ENCODE peak calls at places on chromosomes 16 and 17, in six cellular contexts. P is astrocyte of the spinal cord, F is A549, C is uterus, E is fibroblast of pulmonary artery, J is tibial nerve. H is an unnamed sample.

GRCh38 chr17:16288860-16289571 is 64.3 kb downstream of the CENPV start:
- DNase-seq in F (peak; percentile 57), P (no peak), C (no peak), J (no peak), E (no peak), H (no peak)

GRCh38 chr17:73255671-73256181 is 6.0 kb downstream of the CPSF4L start:
- DNase-seq in C (peak; percentile 62), P (peak; percentile 36), F (peak; percentile 62), J (no peak), E (peak; percentile 37), H (peak; percentile 12)

GRCh38 chr17:66994943-66995535 is 30.5 kb downstream of the CACNG4 start:
- DNase-seq in E (no peak), C (no peak), J (no peak), P (no peak), F (no peak), H (no peak)

GRCh38 chr17:9177212-9177611 is 155.9 kb downstream of the NTN1 start:
- DNase-seq in F (no peak), J (peak; percentile 62), C (peak; percentile 23), P (no peak), E (no peak), H (no peak)

GRCh38 chr16:73068546-73069401 is 20.8 kb upstream of the ZFHX3 start:
- DNase-seq in E (peak; percentile 97), F (peak; percentile 89), C (peak; percentile 62), J (peak; percentile 61), P (peak; percentile 95), H (peak; percentile 92)

GRCh38 chr17:76968707-76969597 is 100.7 kb downstream of the MGAT5B start:
- DNase-seq in J (no peak), E (no peak), F (no peak), P (peak; percentile 26), C (no peak), H (no peak)

GRCh38 chr16:26987631-26988030 is 79.1 kb upstream of the C16orf82 start:
- DNase-seq in E (peak; percentile 51), J (no peak), C (no peak), F (no peak), P (peak; percentile 88), H (peak; percentile 84)

GRCh38 chr16:85157813-85158701 is 45.8 kb upstream of the CIBAR2 start:
- DNase-seq in P (no peak), F (no peak), E (no peak), J (no peak), C (no peak), H (peak; percentile 35)

GRCh38 chr17:58328195-58329034 is at the start of gene TSPOAP1:
- DNase-seq in J (no peak), F (no peak), P (no peak), C (no peak), E (no peak), H (no peak)

GRCh38 chr16:55263271-55264250 is 60.4 kb upstream of the IRX6 start:
- DNase-seq in J (no peak), C (no peak), P (no peak), E (no peak), F (no peak), H (no peak)

GRCh38 chr16:10988164-10988803 is 43.9 kb downstream of the CLEC16A start:
- DNase-seq in C (no peak), J (no peak), E (no peak), P (no peak), F (no peak), H (no peak)

GRCh38 chr17:40553694-40554534 is 11.4 kb downstream of the CCR7 start:
- DNase-seq in C (peak; percentile 77), F (no peak), P (peak; percentile 62), E (peak; percentile 78), J (peak; percentile 66), H (peak; percentile 91)
- H3K4me3 ChIP-seq in C (no peak overlapping the region), F (no peak overlapping the region), P (no peak overlapping the region), E (no peak overlapping the region), J (peak overlapping the region; percentile 21), H (peak overlapping the region; percentile 38)

GRCh38 chr17:50364715-50365114 is 8.3 kb downstream of the MRPL27 start:
- DNase-seq in C (no peak), F (no peak), P (peak; percentile 31), J (no peak), E (peak; percentile 41), H (peak; percentile 48)
- TF ChIP-seq CTCF in C (no peak), F (no peak), P (peak; percentile 38), J (no peak), E (no peak), H (peak; percentile 24)

DNA sequence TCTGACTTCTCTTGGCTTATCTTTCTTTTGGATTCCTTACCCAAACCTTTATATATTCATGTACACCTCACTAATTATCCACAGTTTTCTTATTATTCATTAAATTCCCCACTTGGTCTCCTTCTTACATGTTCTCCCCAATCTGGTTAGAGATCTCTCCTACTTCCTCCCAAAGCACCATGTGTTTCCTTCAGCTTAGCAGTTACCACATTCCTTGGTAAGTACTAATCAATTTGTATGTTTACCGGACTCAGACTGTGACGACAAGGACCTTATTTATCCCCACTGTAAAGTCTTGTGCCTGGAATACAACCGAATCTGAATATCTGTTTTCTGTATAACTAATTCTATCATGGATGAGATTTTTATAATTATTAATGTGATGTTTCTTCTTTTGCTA is 389.5 kb downstream of the KCNJ2 start:
- DNase-seq in P (no peak), E (no peak), C (no peak), F (no peak), J (no peak), H (no peak)
- H3K4me3 ChIP-seq in P (no peak overlapping the region), E (no peak overlapping the region), C (no peak overlapping the region), F (no peak overlapping the region), J (no peak overlapping the region), H (no peak overlapping the region)

GRCh38 chr16:25109643-25110042 is 1.9 kb upstream of the LCMT1 start:
- DNase-seq in P (peak; percentile 92), J (no peak), C (no peak), E (peak; percentile 94), F (peak; percentile 91), H (peak; percentile 93)

GRCh38 chr16:25107466-25107792 is 4.1 kb upstream of the LCMT1 start:
- DNase-seq in J (no peak), P (no peak), C (no peak), E (no peak), F (no peak), H (no peak)

GRCh38 chr16:25110392-25110947 is 1.1 kb upstream of the LCMT1 start:
- DNase-seq in P (no peak), J (no peak), E (no peak), F (peak; percentile 40), C (no peak), H (no peak)

GRCh38 chr16:25106567-25107465 is 4.7 kb upstream of the LCMT1 start:
- DNase-seq in C (peak; percentile 96), F (peak; percentile 90), P (peak; percentile 85), J (peak; percentile 88), E (peak; percentile 86), H (peak; percentile 82)

GRCh38 chr16:25108054-25108453 is 3.5 kb upstream of the LCMT1 start:
- DNase-seq in E (no peak), J (no peak), P (no peak), F (peak; percentile 52), C (no peak), H (no peak)
- TF ChIP-seq CTCF in E (no peak), J (no peak), P (no peak), F (no peak), C (no peak), H (no peak)